ENCODE peak calls at places on chromosomes 6 and 20, in six cellular contexts. Z, G, P, M, S and C are unnamed samples.
A peak's percentile ranks its signal among the peaks of the same experiment; 100 is the strongest.

GRCh38 chr20:2005359-2005758 is 11.5 kb upstream of the PDYN start:
- DNase-seq in S (no peak), G (no peak), P (no peak), Z (no peak), M (no peak), C (no peak)

GRCh38 chr6:117483645-117484016 is 1.2 kb downstream of the DCBLD1 start:
- DNase-seq in G (no peak), P (no peak), Z (no peak), M (no peak), S (no peak), C (no peak)

GRCh38 chr6:109978174-109979032 is at the start of gene GPR6:
- DNase-seq in S (peak; percentile 88), Z (peak; percentile 56), M (no peak), G (peak; percentile 51), P (peak; percentile 75), C (no peak)

GRCh38 chr20:8271727-8272126 is 139.7 kb downstream of the PLCB1 start:
- DNase-seq in P (no peak), S (no peak), Z (no peak), G (no peak), M (no peak), C (no peak)

GRCh38 chr6:26020983-26021349 is 58.4 kb downstream of the TRIM38 start:
- DNase-seq in M (no peak), S (peak; percentile 85), G (peak; percentile 56), Z (peak; percentile 58), P (peak; percentile 76), C (peak; percentile 77)

GRCh38 chr6:117477988-117478852 is 4.3 kb upstream of the DCBLD1 start:
- DNase-seq in P (no peak), M (no peak), S (no peak), Z (no peak), G (no peak), C (no peak)

GRCh38 chr6:44563397-44563796 is 175.9 kb downstream of the CDC5L start:
- DNase-seq in S (no peak), Z (peak; percentile 13), P (no peak), M (no peak), G (no peak), C (peak; percentile 63)

GRCh38 chr6:31972709-31973350 is 892 bp upstream of the DXO start:
- DNase-seq in M (no peak), Z (no peak), G (no peak), P (no peak), S (no peak), C (no peak)

GRCh38 chr6:154937306-154938244 is 57.5 kb upstream of the TIAM2 start:
- DNase-seq in Z (no peak), G (no peak), S (no peak), M (no peak), P (no peak), C (no peak)

GRCh38 chr6:119361209-119361608 is 11.6 kb upstream of the MAN1A1 start:
- DNase-seq in S (no peak), G (no peak), M (no peak), Z (no peak), P (no peak), C (no peak)

GRCh38 chr6:158372570-158372969 is 60.3 kb downstream of the TULP4 start:
- DNase-seq in Z (no peak), G (no peak), P (no peak), S (no peak), M (no peak), C (no peak)

GRCh38 chr6:36358235-36358915 is 21.7 kb upstream of the BNIP5 start:
- DNase-seq in P (no peak), S (no peak), G (no peak), Z (no peak), M (no peak), C (no peak)

GRCh38 chr20:31593221-31594001 is 11.7 kb upstream of the ID1 start:
- DNase-seq in G (no peak), P (peak; percentile 71), S (peak; percentile 58), Z (no peak), M (peak; percentile 99), C (no peak)

GRCh38 chr6:66849843-66850242 is 1142.8 kb upstream of the EYS start:
- DNase-seq in G (no peak), M (no peak), S (no peak), P (no peak), Z (no peak), C (no peak)

GRCh38 chr6:140366991-140367390 is 992.5 kb upstream of the CITED2 start:
- DNase-seq in P (no peak), Z (no peak), M (no peak), S (no peak), G (no peak), C (no peak)

GRCh38 chr6:138736640-138737039 is 36.9 kb upstream of the CCDC28A start:
- DNase-seq in Z (no peak), M (no peak), S (no peak), P (no peak), G (no peak), C (no peak)

GRCh38 chr6:10746915-10747250 is 722 bp upstream of the TMEM14B start:
- DNase-seq in M (no peak), Z (no peak), G (no peak), P (no peak), S (no peak), C (no peak)

GRCh38 chr6:148457137-148457842 is 114.7 kb downstream of the SASH1 start:
- DNase-seq in S (no peak), P (no peak), G (no peak), M (no peak), Z (no peak), C (no peak)

DNA sequence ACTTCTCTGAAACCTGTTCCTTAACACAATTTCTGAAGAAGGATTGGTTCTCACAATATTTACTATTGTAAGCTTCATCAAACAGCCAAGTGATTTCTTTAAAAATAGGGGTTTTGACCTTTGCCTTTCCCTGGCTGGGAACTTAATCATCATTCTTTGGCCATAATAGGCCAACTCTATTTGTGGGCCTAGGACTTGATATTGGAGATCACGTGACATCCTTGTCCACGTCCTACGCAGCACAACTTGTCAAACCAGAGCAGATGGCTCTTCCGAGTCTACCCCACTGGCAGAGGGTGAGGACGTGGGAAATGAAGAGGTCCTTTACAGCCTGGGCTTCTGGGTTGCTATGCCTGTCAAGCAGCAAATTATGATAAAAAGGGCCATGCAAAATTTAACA is 1030.6 kb downstream of the KIF16B start:
- DNase-seq in S (no peak), P (no peak), Z (no peak), G (no peak), M (no peak), C (no peak)
- H3K9me3 ChIP-seq in S (no peaks in the 10 kb centered on the region), P (no peaks in the 10 kb centered on the region), Z (no peaks in the 10 kb centered on the region), G (no peaks in the 10 kb centered on the region), M (no peaks in the 10 kb centered on the region), C (no peaks in the 10 kb centered on the region)

GRCh38 chr6:12576389-12576788 is 140.2 kb upstream of the PHACTR1 start:
- DNase-seq in P (no peak), G (no peak), S (no peak), Z (no peak), M (no peak), C (no peak)
- H3K4me1 ChIP-seq in P (peaks cover 10% of the 10 kb centered on the region), G (peaks cover 12% of the 10 kb centered on the region), S (no peaks in the 10 kb centered on the region), Z (no peaks in the 10 kb centered on the region), M (peaks cover 7% of the 10 kb centered on the region), C (peaks cover 8% of the 10 kb centered on the region)

GRCh38 chr6:1393641-1394283 is 4.4 kb downstream of the FOXF2 start:
- DNase-seq in P (no peak), G (no peak), M (no peak), Z (no peak), S (no peak), C (no peak)
- H3K4me3 ChIP-seq in P (peak overlapping the region; percentile 49), G (peak overlapping the region; percentile 48), M (no peak overlapping the region), Z (peak overlapping the region; percentile 29), S (peak overlapping the region; percentile 7), C (peak overlapping the region; percentile 33)

DNA sequence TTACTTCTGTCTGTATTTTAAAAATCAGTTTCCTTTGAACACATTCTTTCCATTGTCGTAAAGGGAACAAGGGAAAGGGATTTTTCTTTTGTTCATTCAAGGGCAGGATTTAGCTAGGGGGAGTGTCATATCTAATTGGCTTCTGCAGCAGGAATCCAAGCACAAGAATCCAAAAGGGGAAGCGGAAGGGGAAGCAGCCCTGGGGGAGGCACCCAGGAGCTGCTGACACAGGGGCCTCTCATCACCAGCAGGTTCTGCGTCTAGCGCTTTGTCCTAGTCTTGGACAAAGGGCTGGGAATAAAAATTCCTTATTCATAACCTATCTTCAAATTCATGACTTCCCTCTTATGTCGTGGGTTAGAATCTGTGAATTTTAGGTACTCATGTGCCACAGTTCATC is 13.7 kb downstream of the RIPK1 start:
- DNase-seq in G (peak; percentile 30), S (peak; percentile 66), P (peak; percentile 62), M (no peak), Z (no peak), C (no peak)
- H3K9me3 ChIP-seq in G (no peaks in the 10 kb centered on the region), S (no peaks in the 10 kb centered on the region), P (no peaks in the 10 kb centered on the region), M (peaks cover 8% of the 10 kb centered on the region), Z (peaks cover 5% of the 10 kb centered on the region), C (no peaks in the 10 kb centered on the region)

GRCh38 chr6:42400031-42400760 is 51.5 kb downstream of the TRERF1 start:
- DNase-seq in Z (no peak), S (no peak), G (no peak), P (no peak), M (no peak), C (no peak)
- H3K4me1 ChIP-seq in Z (no peaks in the 10 kb centered on the region), S (peaks cover 2% of the 10 kb centered on the region), G (peaks cover 20% of the 10 kb centered on the region), P (peaks cover 15% of the 10 kb centered on the region), M (peaks cover 39% of the 10 kb centered on the region), C (no peaks in the 10 kb centered on the region)

DNA sequence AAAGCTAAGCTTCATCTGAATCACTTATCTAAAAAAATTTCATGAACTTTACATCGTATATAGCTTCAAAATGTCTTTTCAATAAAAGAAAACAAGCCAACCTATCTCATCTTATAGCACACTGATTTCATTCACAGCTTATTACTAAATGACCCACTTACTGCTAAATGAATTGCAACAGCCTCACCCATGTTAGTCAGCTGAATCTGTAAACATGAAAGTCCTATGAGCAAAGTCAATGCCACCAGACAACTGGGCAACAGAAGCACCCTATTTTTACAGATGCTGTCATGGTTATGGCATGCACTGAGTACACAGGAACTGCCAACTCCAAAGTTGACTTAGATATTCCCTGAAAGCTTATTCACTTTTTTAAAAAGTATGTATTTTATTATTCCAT is 41.2 kb upstream of the DST start:
- DNase-seq in Z (peak; percentile 59), G (no peak), M (peak; percentile 99), S (no peak), P (no peak), C (peak; percentile 68)
- H3K4me3 ChIP-seq in Z (no peak overlapping the region), G (peak overlapping the region; percentile 22), M (no peak overlapping the region), S (no peak overlapping the region), P (no peak overlapping the region), C (no peak overlapping the region)